ENCODE peak calls at places on chromosome 13, in four cellular contexts. M is AG04450, A is NCI-H1092 treated with DMSO at 0.1 percent for 48 hours, N is BE2C. Q is an unnamed sample.

GRCh38 chr13:80251403-80251802 is 89.5 kb downstream of the SPRY2 start:
- DNase-seq in M (peak; percentile 4), A (no peak), N (peak; percentile 37), Q (no peak)

GRCh38 chr13:67283602-67284001 is 53.5 kb upstream of the PCDH9 start:
- DNase-seq in M (no peak), A (no peak), N (no peak), Q (no peak)

GRCh38 chr13:37492061-37492460 is 106.5 kb downstream of the POSTN start:
- DNase-seq in M (no peak), A (no peak), N (no peak), Q (no peak)

GRCh38 chr13:38872693-38873092 is 117.9 kb downstream of the STOML3 start:
- DNase-seq in M (no peak), A (peak; percentile 21), N (peak; percentile 61), Q (peak; percentile 19)

GRCh38 chr13:97538193-97538592 is 104.2 kb downstream of the RAP2A start:
- DNase-seq in M (no peak), A (no peak), N (no peak), Q (no peak)

GRCh38 chr13:48748681-48749080 is 95.0 kb downstream of the CYSLTR2 start:
- DNase-seq in M (no peak), A (no peak), N (no peak), Q (no peak)

GRCh38 chr13:44648392-44649117 is 72.4 kb upstream of the TSC22D1 start:
- DNase-seq in M (no peak), A (no peak), N (no peak), Q (peak; percentile 8)

GRCh38 chr13:49954674-49955455 is 18.7 kb upstream of the SPRYD7 start:
- DNase-seq in M (no peak), A (no peak), N (no peak), Q (no peak)

GRCh38 chr13:37201081-37201480 is 95.6 kb upstream of the CSNK1A1L start:
- DNase-seq in M (no peak), A (no peak), N (no peak), Q (no peak)

GRCh38 chr13:68347220-68347619 is 1117.1 kb upstream of the PCDH9 start:
- DNase-seq in M (no peak), A (no peak), N (no peak), Q (no peak)

GRCh38 chr13:29702912-29703351 is 107.4 kb upstream of the SLC7A1 start:
- DNase-seq in M (peak; percentile 13), A (no peak), N (peak; percentile 65), Q (no peak)

GRCh38 chr13:40672310-40673060 is 6.0 kb upstream of the FOXO1 start:
- DNase-seq in M (peak; percentile 15), A (peak; percentile 71), N (peak; percentile 18), Q (peak; percentile 45)

GRCh38 chr13:60402022-60402421 is 5.0 kb downstream of the TDRD3 start:
- DNase-seq in M (no peak), A (no peak), N (no peak), Q (no peak)

GRCh38 chr13:38763446-38764381 is 76.8 kb downstream of the FREM2 start:
- DNase-seq in M (no peak), A (peak; percentile 56), N (peak; percentile 22), Q (peak; percentile 1)

GRCh38 chr13:106083620-106084350 is 451.7 kb downstream of the EFNB2 start:
- DNase-seq in M (no peak), A (peak; percentile 4), N (peak; percentile 40), Q (no peak)

GRCh38 chr13:109345433-109345941 is 440.9 kb downstream of the IRS2 start:
- DNase-seq in M (no peak), A (no peak), N (peak; percentile 86), Q (no peak)

GRCh38 chr13:101698400-101698799 is 245.9 kb downstream of the ITGBL1 start:
- DNase-seq in M (no peak), A (no peak), N (no peak), Q (no peak)

GRCh38 chr13:107450931-107451330 is 764.4 kb downstream of the LIG4 start:
- DNase-seq in M (peak; percentile 96), A (no peak), N (peak; percentile 55), Q (no peak)

GRCh38 chr13:35349673-35350278 is 126.7 kb downstream of the MAB21L1 start:
- DNase-seq in M (no peak), A (no peak), N (no peak), Q (no peak)